ENCODE peak calls at places on chromosomes 1 and 21, in nine cellular contexts. V is RWPE2, K is GM12865, B is aorta, A is upper lobe of right lung, Y is fibroblast of mammary gland, P is fibroblast of the aortic adventitia, U is left lung, S is Panc1. O is an unnamed sample.

GRCh38 chr21:38386967-38387366 is 111.3 kb downstream of the ERG start:
- DNase-seq in V (no peak), K (no peak), B (no peak), A (no peak), Y (no peak), P (no peak), U (peak), S (no peak), O (no peak)

GRCh38 chr1:5365751-5366150 is 626.5 kb downstream of the NPHP4 start:
- DNase-seq in V (no peak), K (no peak), B (no peak), A (no peak), Y (no peak), P (no peak), U (no peak), S (no peak), O (no peak)

GRCh38 chr1:159828916-159829634 is 2.4 kb downstream of the SLAMF8 start:
- DNase-seq in V (no peak), K (peak), B (peak), A (peak), Y (peak), P (no peak), U (peak), S (no peak), O (no peak)

GRCh38 chr1:227192163-227192562 is 126.1 kb downstream of the CDC42BPA start:
- DNase-seq in V (no peak), K (peak), B (peak), A (no peak), Y (peak), P (peak), U (no peak), S (peak), O (peak)

GRCh38 chr1:53765656-53766055 is 26.7 kb upstream of the GLIS1 start:
- DNase-seq in V (no peak), K (peak), B (no peak), A (no peak), Y (peak), P (peak), U (no peak), S (no peak), O (peak)

GRCh38 chr1:246784621-246785535 is 60.7 kb downstream of the SCCPDH start:
- DNase-seq in V (no peak), K (peak), B (no peak), A (no peak), Y (peak), P (peak), U (no peak), S (no peak), O (peak)

GRCh38 chr1:27488523-27489138 is 1.3 kb downstream of the WASF2 start:
- DNase-seq in V (no peak), K (peak), B (no peak), A (no peak), Y (peak), P (peak), U (no peak), S (no peak), O (peak)

GRCh38 chr1:37537378-37537777 is 16.7 kb downstream of the SNIP1 start:
- DNase-seq in V (no peak), K (no peak), B (no peak), A (no peak), Y (peak), P (no peak), U (no peak), S (peak), O (peak)

GRCh38 chr1:64062941-64063581 is 140.4 kb upstream of the UBE2U start:
- DNase-seq in V (no peak), K (no peak), B (no peak), A (no peak), Y (peak), P (peak), U (no peak), S (no peak), O (peak)

GRCh38 chr21:41783476-41784150 is 16.8 kb upstream of the RIPK4 start:
- DNase-seq in V (peak), K (no peak), B (no peak), A (no peak), Y (no peak), P (peak), U (no peak), S (no peak), O (peak)

GRCh38 chr1:111597433-111597832 is 22.2 kb upstream of the RAP1A start:
- DNase-seq in V (no peak), K (peak), B (no peak), A (no peak), Y (no peak), P (peak), U (no peak), S (no peak), O (peak)

GRCh38 chr1:61967750-61968149 is 225.5 kb downstream of the PATJ start:
- DNase-seq in V (no peak), K (no peak), B (no peak), A (no peak), Y (no peak), P (peak), U (no peak), S (no peak), O (peak)

GRCh38 chr1:29236993-29237905 is 927 bp downstream of the PTPRU start:
- DNase-seq in V (no peak), K (no peak), B (peak), A (peak), Y (no peak), P (peak), U (peak), S (no peak), O (peak)

GRCh38 chr1:52237430-52237829 is 95.5 kb downstream of the ZFYVE9 start:
- DNase-seq in V (no peak), K (peak), B (no peak), A (no peak), Y (peak), P (peak), U (no peak), S (no peak), O (peak)

GRCh38 chr1:8314346-8315280 is 3.3 kb upstream of the SLC45A1 start:
- DNase-seq in V (peak), K (peak), B (peak), A (peak), Y (peak), P (peak), U (peak), S (peak), O (peak)

GRCh38 chr1:234643111-234643849 is 33.3 kb upstream of the IRF2BP2 start:
- DNase-seq in V (no peak), K (no peak), B (no peak), A (peak), Y (no peak), P (no peak), U (peak), S (no peak), O (no peak)

GRCh38 chr1:225908773-225909172 is 15.3 kb downstream of the PYCR2 start:
- DNase-seq in V (no peak), K (no peak), B (no peak), A (no peak), Y (no peak), P (no peak), U (no peak), S (no peak), O (no peak)

GRCh38 chr1:153534933-153535663 is 693 bp downstream of the S100A6 start:
- DNase-seq in V (no peak), K (no peak), B (peak), A (peak), Y (peak), P (peak), U (peak), S (no peak), O (peak)

GRCh38 chr1:209354111-209354839 is 229.2 kb upstream of the CAMK1G start:
- DNase-seq in V (peak), K (peak), B (peak), A (peak), Y (peak), P (peak), U (no peak), S (peak), O (peak)

GRCh38 chr1:98516306-98516705 is 145.2 kb upstream of the SNX7 start:
- DNase-seq in V (no peak), K (no peak), B (no peak), A (no peak), Y (no peak), P (no peak), U (no peak), S (no peak), O (no peak)

GRCh38 chr1:54372978-54373377 is 33.2 kb downstream of the SSBP3 start:
- DNase-seq in V (no peak), K (peak), B (no peak), A (no peak), Y (no peak), P (no peak), U (no peak), S (no peak), O (no peak)

GRCh38 chr1:41773144-41773571 is 145.6 kb downstream of the HIVEP3 start:
- DNase-seq in V (no peak), K (no peak), B (no peak), A (no peak), Y (peak), P (peak), U (no peak), S (no peak), O (peak)

GRCh38 chr1:32900371-32900955 is 726 bp downstream of the TMEM54 start:
- DNase-seq in V (no peak), K (no peak), B (peak), A (peak), Y (no peak), P (no peak), U (peak), S (no peak), O (no peak)

GRCh38 chr1:205595435-205595834 is 36.4 kb downstream of the ELK4 start:
- DNase-seq in V (no peak), K (peak), B (no peak), A (no peak), Y (no peak), P (no peak), U (no peak), S (no peak), O (no peak)

GRCh38 chr1:109807822-109808680 is 44.3 kb upstream of the EPS8L3 start:
- DNase-seq in V (no peak), K (no peak), B (no peak), A (peak), Y (peak), P (peak), U (no peak), S (no peak), O (no peak)

GRCh38 chr1:68051475-68051874 is 1.0 kb upstream of the DIRAS3 start:
- DNase-seq in V (no peak), K (no peak), B (peak), A (no peak), Y (peak), P (peak), U (peak), S (no peak), O (peak)

GRCh38 chr21:33975548-33976081 is 60.0 kb upstream of the ATP5PO start:
- DNase-seq in V (no peak), K (peak), B (no peak), A (no peak), Y (peak), P (peak), U (no peak), S (no peak), O (no peak)

GRCh38 chr1:50427086-50427817 is 4.0 kb upstream of the DMRTA2 start:
- DNase-seq in V (no peak), K (no peak), B (no peak), A (no peak), Y (no peak), P (no peak), U (no peak), S (no peak), O (no peak)

GRCh38 chr1:229758101-229759036 is 132.3 kb downstream of the URB2 start:
- DNase-seq in V (no peak), K (no peak), B (no peak), A (no peak), Y (no peak), P (peak), U (no peak), S (no peak), O (no peak)

GRCh38 chr1:40712405-40712944 is 21.0 kb downstream of the NFYC start:
- DNase-seq in V (no peak), K (no peak), B (no peak), A (no peak), Y (no peak), P (no peak), U (no peak), S (no peak), O (no peak)

GRCh38 chr1:40711465-40712404 is 20.2 kb downstream of the NFYC start:
- DNase-seq in V (peak), K (peak), B (no peak), A (no peak), Y (peak), P (peak), U (no peak), S (no peak), O (peak)

GRCh38 chr1:40709802-40710278 is 18.3 kb downstream of the NFYC start:
- DNase-seq in V (no peak), K (no peak), B (no peak), A (no peak), Y (no peak), P (no peak), U (no peak), S (no peak), O (no peak)

GRCh38 chr1:40709100-40709801 is 17.7 kb downstream of the NFYC start:
- DNase-seq in V (peak), K (peak), B (peak), A (no peak), Y (peak), P (peak), U (no peak), S (no peak), O (peak)

DNA sequence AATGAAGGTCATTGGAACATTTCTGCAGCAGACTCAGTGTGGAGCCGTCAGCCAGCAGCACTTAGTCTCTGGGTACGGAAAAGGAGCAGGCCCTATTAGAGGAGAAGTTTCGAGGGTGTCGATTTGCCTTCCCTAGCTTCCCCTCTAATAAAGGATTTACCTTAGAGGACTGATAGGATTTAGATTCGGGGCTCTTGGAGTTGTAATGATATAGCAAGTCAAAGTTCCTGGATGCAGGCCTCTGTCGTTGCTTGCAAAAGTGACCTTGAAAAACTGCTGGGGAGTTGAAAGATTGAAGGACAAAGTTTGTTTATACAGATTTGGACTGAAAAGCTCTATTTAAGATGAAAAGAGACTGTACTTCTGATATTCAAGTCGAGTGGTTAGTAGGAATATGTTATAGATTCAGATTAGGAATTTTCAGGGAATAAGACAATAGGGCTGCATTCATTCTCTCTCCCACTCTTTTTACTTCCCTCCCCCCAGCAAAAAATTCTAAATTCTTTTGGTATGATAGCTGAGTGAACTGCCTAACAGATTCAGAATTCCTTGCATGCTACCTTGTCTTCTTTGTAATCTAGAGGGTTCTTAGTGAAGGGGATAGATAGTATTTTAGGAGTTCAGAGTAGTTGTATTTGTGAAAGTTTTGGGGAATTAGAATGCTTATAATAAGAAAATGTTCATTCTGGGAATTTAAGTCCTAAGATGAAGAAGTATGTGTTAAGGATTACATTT is 19.2 kb downstream of the NFYC start:
- DNase-seq in V (no peak), K (no peak), B (no peak), A (no peak), Y (no peak), P (no peak), U (no peak), S (no peak), O (no peak)
- H3K4me3 ChIP-seq in V (peak), K (peak), B (no peak), A (peak), Y (peak), P (peak), U (peak), S (peak), O (peak)

DNA sequence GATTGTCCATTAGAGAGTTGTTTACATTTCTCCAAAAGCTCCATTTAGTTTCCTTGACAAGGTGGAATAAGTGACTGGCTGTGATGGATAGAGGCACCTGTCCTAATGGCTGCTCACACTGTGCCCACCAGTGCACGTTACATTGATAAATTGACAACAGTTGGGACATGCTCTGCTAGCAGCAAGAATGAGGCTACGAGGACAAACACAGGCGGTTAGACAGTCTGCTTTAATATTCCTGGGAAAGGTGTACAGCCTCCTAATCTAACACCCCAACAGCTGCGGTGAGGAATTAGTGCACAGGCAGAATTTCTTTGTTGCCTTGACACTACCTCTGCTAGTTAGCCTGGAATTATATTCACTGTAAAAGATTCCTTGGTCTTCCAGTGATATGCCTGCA is 354.9 kb downstream of the LMO4 start:
- DNase-seq in V (no peak), K (no peak), B (no peak), A (no peak), Y (no peak), P (no peak), U (no peak), S (no peak), O (no peak)
- H3K4me3 ChIP-seq in V (peak), K (no peak), B (no peak), A (peak), Y (no peak), P (no peak), U (peak), S (no peak), O (peak)

GRCh38 chr1:155208656-155209372 is at the start of gene MTX1:
- DNase-seq in V (no peak), K (peak), B (peak), A (peak), Y (peak), P (peak), U (peak), S (peak), O (peak)

GRCh38 chr1:155208406-155208655 is 164 bp upstream of the MTX1 start:
- DNase-seq in V (no peak), K (no peak), B (no peak), A (no peak), Y (no peak), P (no peak), U (no peak), S (no peak), O (no peak)

GRCh38 chr1:155207578-155208405 is at the start of gene THBS3:
- DNase-seq in V (no peak), K (no peak), B (peak), A (no peak), Y (no peak), P (peak), U (no peak), S (no peak), O (no peak)

GRCh38 chr1:155205969-155206593 is 1.6 kb downstream of the THBS3 start:
- DNase-seq in V (no peak), K (no peak), B (peak), A (no peak), Y (no peak), P (no peak), U (no peak), S (no peak), O (no peak)

GRCh38 chr1:155206891-155207577 is 663 bp downstream of the THBS3 start:
- DNase-seq in V (no peak), K (peak), B (peak), A (peak), Y (peak), P (peak), U (peak), S (peak), O (peak)
- H3K4me3 ChIP-seq in V (no peak), K (no peak), B (peak), A (no peak), Y (peak), P (peak), U (peak), S (peak), O (peak)

GRCh38 chr1:115063238-115063901 is 25.9 kb downstream of the TSPAN2 start:
- DNase-seq in V (no peak), K (peak), B (no peak), A (no peak), Y (no peak), P (no peak), U (no peak), S (no peak), O (no peak)
- H3K4me3 ChIP-seq in V (no peak), K (no peak), B (no peak), A (no peak), Y (no peak), P (no peak), U (no peak), S (no peak), O (no peak)